ENCODE peak calls at places on chromosomes 7 and 10, in eight cellular contexts. K is upper lobe of right lung, O is thyroid gland, U is A549, M is esophagus squamous epithelium, S is transverse colon, Y is PC-3, E is Panc1. Z is an unnamed sample. For H3K4me1, the result is how much of the 10 kb centered on the place peaks cover.

GRCh38 chr10:90740265-90740664 is 117.6 kb downstream of the HTR7 start:
- DNase-seq in K (no peak), O (no peak), U (no peak), M (no peak), S (no peak), Y (no peak), E (no peak), Z (no peak)

GRCh38 chr7:87354749-87355148 is 9.3 kb downstream of the CROT start:
- DNase-seq in K (no peak), O (no peak), U (no peak), M (no peak), S (no peak), Y (peak), E (no peak), Z (no peak)

GRCh38 chr10:72276421-72277339 is 3.0 kb downstream of the DDIT4 start:
- DNase-seq in K (no peak), O (peak), U (no peak), M (no peak), S (peak), Y (no peak), E (no peak), Z (no peak)

GRCh38 chr7:156036153-156036552 is 223.9 kb upstream of the SHH start:
- DNase-seq in K (no peak), O (no peak), U (no peak), M (no peak), S (no peak), Y (peak), E (no peak), Z (no peak)

GRCh38 chr10:71728218-71728737 is 8.7 kb upstream of the C10orf105 start:
- DNase-seq in K (no peak), O (no peak), U (peak), M (no peak), S (peak), Y (no peak), E (no peak), Z (no peak)

GRCh38 chr10:122054046-122055025 is 65.4 kb downstream of the TACC2 start:
- DNase-seq in K (peak), O (peak), U (peak), M (no peak), S (peak), Y (peak), E (no peak), Z (no peak)

GRCh38 chr7:107850221-107850620 is 40.8 kb upstream of the DLD start:
- DNase-seq in K (no peak), O (no peak), U (no peak), M (no peak), S (no peak), Y (no peak), E (no peak), Z (no peak)

GRCh38 chr10:96201525-96201924 is 69.8 kb downstream of the BLNK start:
- DNase-seq in K (no peak), O (no peak), U (no peak), M (no peak), S (no peak), Y (no peak), E (no peak), Z (no peak)

GRCh38 chr7:104137971-104138370 is 69.8 kb downstream of the ORC5 start:
- DNase-seq in K (no peak), O (peak), U (no peak), M (no peak), S (no peak), Y (peak), E (no peak), Z (no peak)

GRCh38 chr7:18552311-18552916 is 56.9 kb downstream of the HDAC9 start:
- DNase-seq in K (no peak), O (no peak), U (no peak), M (no peak), S (no peak), Y (peak), E (no peak), Z (no peak)

GRCh38 chr7:42745357-42746022 is 166.4 kb downstream of the C7orf25 start:
- DNase-seq in K (no peak), O (peak), U (peak), M (no peak), S (peak), Y (peak), E (peak), Z (no peak)

GRCh38 chr10:43265799-43266721 is 805 bp downstream of the RASGEF1A start:
- DNase-seq in K (peak), O (peak), U (peak), M (no peak), S (peak), Y (peak), E (peak), Z (peak)

GRCh38 chr7:55258631-55259030 is 106.5 kb upstream of the LANCL2 start:
- DNase-seq in K (no peak), O (no peak), U (no peak), M (no peak), S (no peak), Y (no peak), E (no peak), Z (no peak)

GRCh38 chr10:48462482-48463020 is 142.3 kb downstream of the ARHGAP22 start:
- DNase-seq in K (peak), O (no peak), U (no peak), M (no peak), S (no peak), Y (no peak), E (no peak), Z (no peak)

GRCh38 chr10:48464871-48465736 is 139.8 kb downstream of the ARHGAP22 start:
- DNase-seq in K (peak), O (peak), U (no peak), M (no peak), S (no peak), Y (no peak), E (no peak), Z (no peak)

GRCh38 chr10:48465860-48466521 is 138.9 kb downstream of the ARHGAP22 start:
- DNase-seq in K (peak), O (no peak), U (no peak), M (no peak), S (no peak), Y (no peak), E (no peak), Z (no peak)

GRCh38 chr10:48463318-48464003 is 141.4 kb downstream of the ARHGAP22 start:
- DNase-seq in K (peak), O (peak), U (no peak), M (no peak), S (no peak), Y (no peak), E (no peak), Z (no peak)

GRCh38 chr10:48464121-48464870 is 140.6 kb downstream of the ARHGAP22 start:
- DNase-seq in K (peak), O (no peak), U (no peak), M (no peak), S (no peak), Y (no peak), E (no peak), Z (no peak)
- H3K27ac ChIP-seq in K (no peak), O (peak), U (no peak), M (no peak), S (no peak), Y (no peak), E (no peak), Z (no peak)

GRCh38 chr7:151430391-151431205 is 9.3 kb downstream of the CRYGN start:
- DNase-seq in K (peak), O (no peak), U (no peak), M (no peak), S (no peak), Y (no peak), E (no peak), Z (no peak)

GRCh38 chr7:151432658-151433521 is 7.1 kb downstream of the CRYGN start:
- DNase-seq in K (peak), O (peak), U (peak), M (no peak), S (no peak), Y (no peak), E (no peak), Z (peak)

GRCh38 chr7:151431768-151432311 is 8.1 kb downstream of the CRYGN start:
- DNase-seq in K (peak), O (no peak), U (no peak), M (no peak), S (no peak), Y (no peak), E (no peak), Z (no peak)

GRCh38 chr7:151429555-151430331 is 10.2 kb downstream of the CRYGN start:
- DNase-seq in K (no peak), O (peak), U (peak), M (no peak), S (peak), Y (peak), E (no peak), Z (peak)

GRCh38 chr7:151431281-151431767 is 8.6 kb downstream of the CRYGN start:
- DNase-seq in K (peak), O (no peak), U (no peak), M (no peak), S (no peak), Y (no peak), E (no peak), Z (no peak)
- H3K4me1 ChIP-seq in K (under half), O (half or more), U (under half), M (under half), S (under half), Y (under half), E (under half), Z (half or more)

GRCh38 chr7:128459394-128459878 is 3.8 kb downstream of the HILPDA start:
- DNase-seq in K (no peak), O (peak), U (peak), M (no peak), S (peak), Y (peak), E (no peak), Z (peak)
- H3K4me3 ChIP-seq in K (no peak), O (no peak), U (no peak), M (no peak), S (no peak), Y (no peak), E (no peak), Z (no peak)

DNA sequence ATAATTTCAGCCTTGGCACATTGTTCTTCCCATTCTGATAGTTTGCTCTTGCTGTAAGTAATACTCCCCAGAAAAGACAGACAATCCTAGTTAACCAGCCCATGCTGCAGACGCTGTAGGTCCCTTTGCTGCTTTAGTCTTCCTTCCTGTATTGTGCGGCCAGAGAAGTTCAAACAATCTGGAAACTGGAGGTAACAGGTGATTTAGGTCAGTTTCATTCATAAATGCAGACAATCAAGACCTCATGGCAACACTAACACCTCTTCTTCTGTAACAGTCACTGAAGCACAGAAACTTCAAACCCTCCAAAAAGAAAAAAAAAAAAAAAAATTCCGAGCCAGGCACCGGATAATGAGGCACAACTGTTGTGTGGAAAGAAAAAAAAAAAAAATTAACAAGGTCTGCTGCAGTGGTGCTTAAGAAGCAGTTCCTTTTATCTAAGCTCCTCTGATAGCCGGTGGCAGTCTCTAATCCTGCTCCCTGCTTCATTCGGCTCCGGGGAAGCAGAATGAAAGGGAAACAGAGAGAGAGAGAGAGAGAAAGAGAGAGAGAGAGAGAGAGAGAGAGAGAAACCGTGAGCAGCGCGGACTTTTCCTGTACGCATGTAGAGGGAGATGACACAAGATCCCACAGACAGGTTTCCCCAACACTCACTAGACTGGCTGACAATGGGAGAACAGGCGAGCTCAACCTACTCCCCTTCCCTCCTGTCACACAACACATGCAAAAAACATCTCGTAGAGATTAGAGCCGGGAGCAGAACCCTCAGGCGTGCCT is at the start of gene SEMA3A:
- DNase-seq in K (no peak), O (peak), U (peak), M (no peak), S (peak), Y (peak), E (no peak), Z (no peak)
- H3K27ac ChIP-seq in K (peak), O (peak), U (peak), M (peak), S (peak), Y (peak), E (peak), Z (no peak)

GRCh38 chr7:100829150-100829716 is 1.9 kb upstream of the EPHB4 start:
- DNase-seq in K (peak), O (peak), U (no peak), M (no peak), S (no peak), Y (no peak), E (no peak), Z (no peak)

GRCh38 chr7:100836812-100837098 is 9.4 kb upstream of the EPHB4 start:
- DNase-seq in K (no peak), O (no peak), U (no peak), M (no peak), S (no peak), Y (no peak), E (no peak), Z (no peak)

GRCh38 chr7:100835903-100836811 is 8.8 kb upstream of the EPHB4 start:
- DNase-seq in K (peak), O (peak), U (no peak), M (no peak), S (peak), Y (no peak), E (no peak), Z (no peak)

GRCh38 chr7:100830396-100830795 is 3.1 kb upstream of the EPHB4 start:
- DNase-seq in K (no peak), O (no peak), U (no peak), M (no peak), S (no peak), Y (no peak), E (no peak), Z (no peak)

DNA sequence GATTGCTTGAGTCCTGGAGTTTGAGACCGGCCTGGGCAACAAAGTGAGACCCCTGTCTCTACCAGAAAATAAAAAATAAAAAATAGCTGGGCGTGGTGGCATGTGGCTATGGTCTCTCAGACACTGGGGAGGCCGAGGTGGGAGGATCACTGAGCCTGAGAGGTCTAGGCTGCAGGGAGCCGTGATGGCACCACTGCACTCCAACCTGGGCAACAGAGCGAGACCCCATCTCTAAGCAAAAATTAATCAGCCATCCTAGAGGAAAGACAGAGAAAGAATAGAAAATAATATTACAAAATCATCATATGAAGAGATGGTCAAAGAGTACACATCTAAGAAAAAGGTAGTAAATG is 4.9 kb upstream of the EPHB4 start:
- DNase-seq in K (no peak), O (no peak), U (no peak), M (no peak), S (no peak), Y (no peak), E (no peak), Z (no peak)
- H3K4me1 ChIP-seq in K (under half), O (under half), U (under half), M (under half), S (under half), Y (under half), E (under half), Z (under half)

DNA sequence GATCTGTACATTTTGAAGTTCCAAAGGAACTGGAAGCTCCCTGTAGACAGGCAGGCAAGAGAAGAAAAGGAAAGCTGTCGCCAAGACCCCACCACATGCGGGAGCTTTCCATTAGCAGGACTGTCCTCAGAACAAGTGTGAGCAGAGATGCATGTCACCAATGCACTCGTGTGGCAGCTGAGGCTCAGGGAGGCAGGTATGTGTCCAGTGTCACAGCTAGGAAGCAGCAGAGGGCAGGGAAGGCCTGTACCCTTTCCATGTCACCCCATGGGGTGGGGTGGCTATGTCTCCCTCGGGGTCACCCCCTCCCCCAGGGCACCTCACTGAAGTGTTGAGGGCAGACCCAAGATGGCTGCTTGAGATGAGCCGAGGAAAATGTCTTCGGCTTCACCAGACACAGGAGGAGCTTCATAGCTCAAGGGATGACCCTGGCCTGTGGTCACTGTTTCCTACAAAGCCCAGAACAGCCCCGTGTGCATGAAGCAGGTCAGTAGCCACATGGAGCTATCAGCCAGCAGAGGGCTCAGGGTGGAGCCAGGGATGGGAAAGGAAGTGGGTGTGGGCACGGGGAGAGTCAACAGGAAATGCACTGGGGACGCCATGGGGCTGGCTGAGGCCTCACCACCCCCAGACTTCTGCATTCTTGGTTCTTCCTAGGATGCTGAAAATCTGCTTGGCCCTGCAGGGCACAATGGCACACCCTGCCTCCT is 96.6 kb downstream of the FAM53B start:
- DNase-seq in K (peak), O (peak), U (peak), M (peak), S (peak), Y (peak), E (no peak), Z (peak)
- H3K4me3 ChIP-seq in K (no peak), O (no peak), U (no peak), M (no peak), S (no peak), Y (no peak), E (no peak), Z (peak)